ENCODE peak calls at places on chromosomes 16 and 17, in six cellular contexts. V is SK-N-MC; C is breast epithelium; U is HFF-Myc; F is stimulated activated CD8-positive, alpha-beta memory T cell treated with anti-CD3 and anti-CD28 coated beads, Interleukin-15, amount 100 ng/mL, for 48 hours; X is NCI-H1417. K is an unnamed sample.
A peak's percentile ranks its signal among the peaks of the same experiment; 100 is the strongest.

GRCh38 chr16:2447920-2448583 is 11.9 kb upstream of the TEDC2 start:
- DNase-seq in V (no peak), C (no peak), U (no peak), F (no peak), X (no peak), K (no peak)

GRCh38 chr16:674968-675883 is at the start of gene RHBDL1:
- DNase-seq in V (no peak), C (no peak), U (no peak), F (no peak), X (no peak), K (peak; percentile 43)

GRCh38 chr17:8941520-8941919 is 24.0 kb downstream of the PIK3R5 start:
- DNase-seq in V (no peak), C (no peak), U (no peak), F (peak; percentile 63), X (no peak), K (no peak)

GRCh38 chr17:76805319-76805718 is 62.9 kb upstream of the MGAT5B start:
- DNase-seq in V (no peak), C (no peak), U (no peak), F (no peak), X (no peak), K (no peak)

GRCh38 chr17:78965369-78965982 is 14.2 kb downstream of the LGALS3BP start:
- DNase-seq in V (no peak), C (no peak), U (no peak), F (no peak), X (peak; percentile 54), K (no peak)

GRCh38 chr16:4226251-4227039 is 15.4 kb downstream of the SRL start:
- DNase-seq in V (no peak), C (no peak), U (no peak), F (no peak), X (no peak), K (no peak)

GRCh38 chr17:75406222-75406615 is 741 bp upstream of the GRB2 start:
- DNase-seq in V (no peak), C (no peak), U (no peak), F (no peak), X (no peak), K (peak; percentile 58)

GRCh38 chr16:84690088-84690819 is 9.5 kb upstream of the USP10 start:
- DNase-seq in V (no peak), C (no peak), U (no peak), F (no peak), X (no peak), K (no peak)

GRCh38 chr17:80477647-80478478 is 1.5 kb upstream of the NPTX1 start:
- DNase-seq in V (no peak), C (no peak), U (no peak), F (no peak), X (peak; percentile 64), K (peak; percentile 88)

GRCh38 chr16:81604960-81605383 is 160.4 kb downstream of the CMIP start:
- DNase-seq in V (no peak), C (no peak), U (no peak), F (no peak), X (peak; percentile 21), K (peak; percentile 23)

GRCh38 chr17:67322039-67322787 is 44.2 kb downstream of the PSMD12 start:
- DNase-seq in V (no peak), C (no peak), U (no peak), F (no peak), X (no peak), K (no peak)

GRCh38 chr16:86020971-86021370 is 122.0 kb downstream of the IRF8 start:
- DNase-seq in V (no peak), C (no peak), U (no peak), F (no peak), X (no peak), K (no peak)

GRCh38 chr17:15261063-15261817 is 3.9 kb downstream of the PMP22 start:
- DNase-seq in V (no peak), C (peak; percentile 52), U (no peak), F (no peak), X (no peak), K (no peak)

GRCh38 chr17:915416-916201 is 64.0 kb downstream of the NXN start:
- DNase-seq in V (peak; percentile 3), C (peak; percentile 86), U (no peak), F (no peak), X (peak; percentile 28), K (no peak)

GRCh38 chr17:77875881-77876509 is 82.5 kb upstream of the TNRC6C start:
- DNase-seq in V (no peak), C (no peak), U (no peak), F (no peak), X (no peak), K (peak; percentile 12)

GRCh38 chr16:87368029-87368765 is 15.4 kb downstream of the FBXO31 start:
- DNase-seq in V (no peak), C (no peak), U (no peak), F (no peak), X (no peak), K (no peak)

GRCh38 chr17:66494023-66494803 is 191.8 kb downstream of the PRKCA start:
- DNase-seq in V (no peak), C (no peak), U (peak; percentile 84), F (no peak), X (no peak), K (peak; percentile 90)

GRCh38 chr17:49574283-49574892 is 1.3 kb upstream of the NXPH3 start:
- DNase-seq in V (no peak), C (no peak), U (no peak), F (no peak), X (no peak), K (no peak)

GRCh38 chr17:48241131-48241591 is 133.6 kb downstream of the SNX11 start:
- DNase-seq in V (no peak), C (no peak), U (peak; percentile 56), F (no peak), X (peak; percentile 12), K (peak; percentile 54)

GRCh38 chr16:57675752-57676623 is 7.9 kb downstream of the ADGRG3 start:
- DNase-seq in V (no peak), C (no peak), U (no peak), F (no peak), X (no peak), K (no peak)

GRCh38 chr17:38815576-38816193 is 9.4 kb downstream of the CWC25 start:
- DNase-seq in V (no peak), C (no peak), U (no peak), F (peak; percentile 15), X (no peak), K (peak; percentile 21)

GRCh38 chr17:76191891-76192290 is 48.4 kb downstream of the RNF157 start:
- DNase-seq in V (no peak), C (no peak), U (no peak), F (no peak), X (no peak), K (no peak)

GRCh38 chr16:80210787-80211186 is 330.0 kb upstream of the DYNLRB2 start:
- DNase-seq in V (no peak), C (no peak), U (no peak), F (no peak), X (no peak), K (no peak)

GRCh38 chr17:34474706-34475105 is 104.7 kb upstream of the TMEM132E start:
- DNase-seq in V (no peak), C (no peak), U (no peak), F (no peak), X (no peak), K (no peak)

GRCh38 chr16:23826528-23827244 is 9.1 kb upstream of the PRKCB start:
- DNase-seq in V (no peak), C (no peak), U (no peak), F (no peak), X (no peak), K (no peak)

GRCh38 chr17:72004011-72004427 is 116.8 kb upstream of the SOX9 start:
- DNase-seq in V (no peak), C (no peak), U (no peak), F (no peak), X (no peak), K (no peak)

GRCh38 chr17:48728232-48729231 is at the start of gene HOXB13:
- DNase-seq in V (peak; percentile 85), C (no peak), U (no peak), F (no peak), X (peak; percentile 72), K (no peak)

GRCh38 chr17:43579570-43580140 is 33.5 kb upstream of the ETV4 start:
- DNase-seq in V (no peak), C (no peak), U (peak; percentile 52), F (no peak), X (no peak), K (peak; percentile 52)

GRCh38 chr16:54654429-54654828 is 276.2 kb upstream of the IRX5 start:
- DNase-seq in V (no peak), C (no peak), U (no peak), F (no peak), X (peak; percentile 9), K (no peak)

GRCh38 chr16:81376880-81377279 is 62.1 kb downstream of the GAN start:
- DNase-seq in V (no peak), C (no peak), U (no peak), F (peak; percentile 25), X (no peak), K (peak; percentile 19)

K was measured in DMS53.